ENCODE peak calls at places on chromosomes 13 and 19, in four cellular contexts. L is breast epithelium, U is body of pancreas, T is left ventricle myocardium inferior. G is an unnamed sample.

GRCh38 chr19:3224346-3225325 is at the start of gene CELF5:
- DNase-seq in L (peak), U (peak), T (peak), G (no peak)

GRCh38 chr13:27662738-27663470 is 41.2 kb downstream of the POLR1D start:
- DNase-seq in L (no peak), U (no peak), T (no peak), G (no peak)

GRCh38 chr13:85099245-85099644 is 700.0 kb downstream of the SLITRK6 start:
- DNase-seq in L (no peak), U (no peak), T (no peak), G (no peak)

GRCh38 chr19:30439271-30439750 is 67.1 kb downstream of the ZNF536 start:
- DNase-seq in L (no peak), U (no peak), T (no peak), G (no peak)

GRCh38 chr13:95281258-95281602 is 20.0 kb downstream of the ABCC4 start:
- DNase-seq in L (no peak), U (no peak), T (no peak), G (no peak)

GRCh38 chr13:30395192-30396158 is 26.8 kb upstream of the UBE2L5 start:
- DNase-seq in L (peak), U (peak), T (peak), G (peak)

GRCh38 chr13:31162151-31163008 is 676 bp upstream of the HSPH1 start:
- DNase-seq in L (peak), U (peak), T (peak), G (peak)

GRCh38 chr13:65914707-65915106 is 1315.4 kb downstream of the PCDH9 start:
- DNase-seq in L (no peak), U (no peak), T (no peak), G (no peak)

GRCh38 chr13:22198656-22199217 is 527.9 kb downstream of the FGF9 start:
- DNase-seq in L (no peak), U (peak), T (no peak), G (no peak)

GRCh38 chr19:45439569-45440258 is 16.0 kb upstream of the ERCC1 start:
- DNase-seq in L (peak), U (peak), T (peak), G (peak)

GRCh38 chr13:111006508-111007031 is 91.7 kb upstream of the ANKRD10 start:
- DNase-seq in L (peak), U (peak), T (peak), G (peak)
- H3K27ac ChIP-seq in L (peak), U (peak), T (peak), G (peak)

GRCh38 chr13:91359566-91359965 is 12.1 kb downstream of the MIR17HG start:
- DNase-seq in L (no peak), U (no peak), T (no peak), G (no peak)
- H3K27ac ChIP-seq in L (no peak), U (no peak), T (no peak), G (no peak)

GRCh38 chr13:80010286-80010831 is 330.6 kb downstream of the SPRY2 start:
- DNase-seq in L (no peak), U (peak), T (no peak), G (no peak)
- H3K27ac ChIP-seq in L (no peak), U (no peak), T (no peak), G (no peak)

GRCh38 chr19:13035820-13036365 is 40.6 kb downstream of the NFIX start:
- DNase-seq in L (no peak), U (no peak), T (no peak), G (no peak)
- H3K27ac ChIP-seq in L (peak), U (no peak), T (peak), G (peak)

DNA sequence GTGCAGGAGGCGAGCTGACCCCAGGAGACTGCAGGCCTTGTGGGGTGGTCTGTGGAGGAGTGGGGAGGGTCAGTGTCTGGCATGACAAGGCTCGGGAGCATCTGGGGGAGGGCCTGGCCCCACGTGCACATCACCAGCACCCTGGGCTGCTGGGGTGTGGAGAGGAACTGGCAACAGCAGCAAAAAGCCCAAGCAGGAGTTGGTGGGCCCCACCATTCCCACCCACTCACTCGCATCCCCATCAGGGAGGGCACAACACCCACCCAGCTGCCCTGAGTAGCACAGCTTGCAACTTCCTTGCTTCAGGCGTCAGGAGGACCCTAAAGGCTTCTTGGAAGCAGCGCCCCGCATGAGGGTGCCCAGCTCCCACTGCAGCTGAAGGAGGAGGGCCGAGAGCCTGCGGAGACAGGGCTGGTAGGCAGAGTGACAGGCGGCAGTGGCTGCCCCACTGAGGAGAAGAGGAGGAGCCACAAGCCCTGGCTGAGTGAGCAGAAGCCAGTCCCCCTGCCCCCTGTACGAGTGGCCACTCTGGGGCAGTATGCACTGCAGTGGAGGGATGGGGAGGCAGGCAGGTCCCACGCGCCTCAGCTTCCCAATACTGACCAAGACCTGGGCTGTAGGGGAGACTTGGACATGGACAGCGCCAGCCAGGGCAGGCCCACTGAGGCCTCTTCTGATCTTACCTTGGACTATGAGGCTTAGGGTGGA is 26.5 kb downstream of the ELL start:
- DNase-seq in L (no peak), U (no peak), T (no peak), G (no peak)
- H3K27ac ChIP-seq in L (peak), U (no peak), T (no peak), G (no peak)

GRCh38 chr19:14514215-14514871 is 3.9 kb downstream of the DNAJB1 start:
- DNase-seq in L (no peak), U (no peak), T (no peak), G (no peak)

GRCh38 chr19:14512420-14512961 is 5.7 kb downstream of the DNAJB1 start:
- DNase-seq in L (no peak), U (no peak), T (no peak), G (no peak)

GRCh38 chr19:14509382-14509781 is 8.8 kb downstream of the DNAJB1 start:
- DNase-seq in L (no peak), U (no peak), T (no peak), G (no peak)

GRCh38 chr19:14507704-14508246 is 10.4 kb downstream of the DNAJB1 start:
- DNase-seq in L (no peak), U (no peak), T (no peak), G (no peak)

DNA sequence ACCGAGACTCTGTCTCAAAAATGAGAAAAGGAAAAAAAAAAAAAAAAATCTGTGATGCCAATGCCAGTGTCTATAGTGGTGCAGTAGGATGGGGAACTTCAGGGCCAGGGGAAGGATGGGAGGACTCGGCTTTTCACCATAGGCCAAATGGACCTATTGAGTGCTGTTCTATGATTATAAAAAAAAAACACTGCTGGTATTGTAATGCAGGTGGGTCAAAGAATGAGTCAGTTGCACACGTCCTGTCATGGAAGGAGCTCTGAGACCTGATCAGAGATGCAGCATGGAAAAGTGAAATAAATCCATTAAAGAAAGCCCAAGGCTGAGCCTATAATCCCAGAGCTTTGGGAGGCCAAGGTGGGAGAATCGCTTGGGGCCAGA is 7.0 kb downstream of the DNAJB1 start:
- DNase-seq in L (no peak), U (no peak), T (no peak), G (no peak)
- H3K27ac ChIP-seq in L (peak), U (no peak), T (peak), G (peak)

GRCh38 chr13:101473458-101473857 is 21.0 kb downstream of the ITGBL1 start:
- DNase-seq in L (no peak), U (no peak), T (peak), G (no peak)
- H3K27ac ChIP-seq in L (peak), U (no peak), T (no peak), G (no peak)

DNA sequence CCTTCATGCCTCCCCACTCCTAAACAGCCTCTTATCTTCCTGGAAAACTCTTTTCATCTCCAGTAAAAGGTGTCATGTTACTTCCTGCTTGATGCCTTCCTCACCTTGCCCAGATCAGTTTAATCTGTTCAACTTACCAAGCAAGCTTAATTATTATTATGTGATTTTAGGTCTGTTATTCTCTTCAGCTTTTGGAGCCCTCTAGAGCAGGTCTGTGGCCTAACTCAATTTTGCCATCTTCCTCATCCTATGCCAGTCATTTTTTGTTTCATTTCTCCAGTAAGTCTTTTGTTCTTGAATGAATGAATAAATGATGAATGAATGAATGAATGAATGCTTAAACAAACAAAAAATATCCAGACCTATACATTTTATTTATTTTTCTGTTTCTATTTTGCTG is 528.3 kb downstream of the DCT start:
- DNase-seq in L (no peak), U (no peak), T (no peak), G (no peak)
- H3K27ac ChIP-seq in L (no peak), U (no peak), T (no peak), G (no peak)

GRCh38 chr13:106736941-106737340 is 169.0 kb upstream of the ARGLU1 start:
- DNase-seq in L (no peak), U (no peak), T (no peak), G (no peak)
- H3K27ac ChIP-seq in L (no peak), U (no peak), T (no peak), G (no peak)

G was measured in uterus.